ENCODE peak calls at places on chromosomes 13 and 19, in six cellular contexts. M is heart left ventricle, C is uterus, B is HL-60, W is ovary, H is spleen. R is an unnamed sample.

GRCh38 chr13:46304546-46304945 is 82.5 kb downstream of the RUBCNL start:
- DNase-seq in H (no peak), M (no peak), C (no peak), B (no peak), W (no peak), R (no peak)

GRCh38 chr13:27794075-27794691 is 1.9 kb downstream of the GSX1 start:
- DNase-seq in C (no peak), M (no peak), H (no peak), W (no peak), B (no peak), R (no peak)

GRCh38 chr13:42041684-42042035 is 6.8 kb upstream of the DGKH start:
- DNase-seq in H (no peak), C (peak; percentile 51), M (peak; percentile 51), B (peak; percentile 9), W (peak; percentile 43), R (peak; percentile 61)

GRCh38 chr13:53068841-53069520 is 40.4 kb downstream of the OLFM4 start:
- DNase-seq in B (no peak), C (no peak), M (no peak), H (no peak), W (no peak), R (no peak)

GRCh38 chr19:5448374-5448773 is 6.8 kb upstream of the ZNRF4 start:
- DNase-seq in B (no peak), H (no peak), M (no peak), C (no peak), W (no peak), R (no peak)

GRCh38 chr19:15154002-15154612 is 46.7 kb downstream of the NOTCH3 start:
- DNase-seq in M (no peak), B (peak; percentile 55), H (no peak), W (no peak), C (no peak), R (no peak)

GRCh38 chr13:47945738-47946137 is 55.3 kb downstream of the SUCLA2 start:
- DNase-seq in W (no peak), M (no peak), C (no peak), B (no peak), H (no peak), R (no peak)

GRCh38 chr13:33312150-33312908 is 26.8 kb upstream of the STARD13 start:
- DNase-seq in M (no peak), H (no peak), C (no peak), B (no peak), W (no peak), R (no peak)

GRCh38 chr13:110312669-110313031 is 5.6 kb downstream of the COL4A2 start:
- DNase-seq in C (peak; percentile 28), W (no peak), H (no peak), M (peak; percentile 14), B (no peak), R (no peak)

GRCh38 chr13:106036870-106037269 is 498.6 kb downstream of the EFNB2 start:
- DNase-seq in W (no peak), M (no peak), C (no peak), H (no peak), B (no peak), R (no peak)

GRCh38 chr19:12705169-12705568 is 8.7 kb upstream of the FBXW9 start:
- DNase-seq in C (no peak), M (no peak), H (no peak), W (no peak), B (no peak), R (no peak)

GRCh38 chr13:49021953-49022352 is 46.2 kb downstream of the FNDC3A start:
- DNase-seq in C (no peak), W (no peak), B (no peak), H (no peak), M (no peak), R (no peak)

GRCh38 chr19:53981408-53981998 is 9.9 kb upstream of the CACNG6 start:
- DNase-seq in C (no peak), M (no peak), B (no peak), W (no peak), H (no peak), R (no peak)

GRCh38 chr19:46704379-46705076 is 12.4 kb downstream of the PRKD2 start:
- DNase-seq in B (peak; percentile 78), C (peak; percentile 75), H (peak; percentile 95), W (peak; percentile 58), M (peak; percentile 77), R (peak; percentile 29)

GRCh38 chr19:8640402-8641004 is 10.1 kb downstream of the NFILZ start:
- DNase-seq in M (peak; percentile 40), W (no peak), H (peak; percentile 89), B (peak; percentile 98), C (no peak), R (no peak)

GRCh38 chr13:60519496-60519895 is 122.5 kb downstream of the TDRD3 start:
- DNase-seq in H (no peak), C (no peak), B (no peak), W (no peak), M (no peak), R (no peak)

GRCh38 chr19:19356901-19357566 is 36.4 kb downstream of the MAU2 start:
- DNase-seq in W (no peak), C (no peak), M (no peak), H (no peak), B (no peak), R (no peak)

GRCh38 chr19:55216461-55217198 is 7.3 kb upstream of the PTPRH start:
- DNase-seq in B (peak; percentile 85), M (peak; percentile 75), C (peak; percentile 41), H (peak; percentile 86), W (peak; percentile 48), R (peak; percentile 85)

GRCh38 chr19:56840452-56841193 is at the start of the genes PEG3 and ZIM2:
- DNase-seq in H (no peak), W (peak; percentile 94), B (no peak), M (peak; percentile 71), C (peak; percentile 87), R (peak; percentile 93)

GRCh38 chr13:20401958-20402856 is 123.5 kb downstream of the CRYL1 start:
- DNase-seq in W (no peak), H (no peak), B (no peak), C (no peak), M (no peak), R (no peak)

GRCh38 chr13:113272791-113273190 is 24.2 kb upstream of the LAMP1 start:
- DNase-seq in C (no peak), B (peak; percentile 78), W (no peak), M (no peak), H (no peak), R (no peak)

GRCh38 chr13:24625324-24625723 is 54.9 kb upstream of the ATP12A start:
- DNase-seq in C (no peak), M (no peak), H (no peak), B (no peak), W (no peak), R (no peak)

GRCh38 chr19:928471-929259 is 2.8 kb downstream of the ARID3A start:
- DNase-seq in C (peak; percentile 22), M (no peak), H (no peak), W (no peak), B (peak; percentile 52), R (no peak)

GRCh38 chr19:21358768-21359451 is at the start of gene ZNF738:
- DNase-seq in B (peak; percentile 96), W (peak; percentile 88), M (peak; percentile 93), H (peak; percentile 93), C (peak; percentile 92), R (peak; percentile 94)
- TF ChIP-seq CTCF in B (no peak), W (no peak), M (no peak), H (no peak), C (peak; percentile 2), R (no peak)

GRCh38 chr19:50203281-50204080 is at the start of gene MYH14:
- DNase-seq in W (peak; percentile 24), H (peak; percentile 47), C (peak; percentile 30), B (no peak), M (peak; percentile 87), R (peak; percentile 96)
- H3K4me3 ChIP-seq in W (peak within 1 kb of the TSS; percentile 25), H (peak within 1 kb of the TSS; percentile 17), C (peak within 1 kb of the TSS; percentile 13), B (no peak within 1 kb of the TSS), M (peak within 1 kb of the TSS; percentile 77), R (peak within 1 kb of the TSS; percentile 81)

GRCh38 chr13:22238269-22238668 is 567.4 kb downstream of the FGF9 start:
- DNase-seq in M (no peak), W (no peak), B (no peak), C (no peak), H (no peak), R (no peak)
- H3K27ac ChIP-seq in M (no peak overlapping the region), W (no peak overlapping the region), B (no peak overlapping the region), C (no peak overlapping the region), H (no peak overlapping the region), R (no peak overlapping the region)

DNA sequence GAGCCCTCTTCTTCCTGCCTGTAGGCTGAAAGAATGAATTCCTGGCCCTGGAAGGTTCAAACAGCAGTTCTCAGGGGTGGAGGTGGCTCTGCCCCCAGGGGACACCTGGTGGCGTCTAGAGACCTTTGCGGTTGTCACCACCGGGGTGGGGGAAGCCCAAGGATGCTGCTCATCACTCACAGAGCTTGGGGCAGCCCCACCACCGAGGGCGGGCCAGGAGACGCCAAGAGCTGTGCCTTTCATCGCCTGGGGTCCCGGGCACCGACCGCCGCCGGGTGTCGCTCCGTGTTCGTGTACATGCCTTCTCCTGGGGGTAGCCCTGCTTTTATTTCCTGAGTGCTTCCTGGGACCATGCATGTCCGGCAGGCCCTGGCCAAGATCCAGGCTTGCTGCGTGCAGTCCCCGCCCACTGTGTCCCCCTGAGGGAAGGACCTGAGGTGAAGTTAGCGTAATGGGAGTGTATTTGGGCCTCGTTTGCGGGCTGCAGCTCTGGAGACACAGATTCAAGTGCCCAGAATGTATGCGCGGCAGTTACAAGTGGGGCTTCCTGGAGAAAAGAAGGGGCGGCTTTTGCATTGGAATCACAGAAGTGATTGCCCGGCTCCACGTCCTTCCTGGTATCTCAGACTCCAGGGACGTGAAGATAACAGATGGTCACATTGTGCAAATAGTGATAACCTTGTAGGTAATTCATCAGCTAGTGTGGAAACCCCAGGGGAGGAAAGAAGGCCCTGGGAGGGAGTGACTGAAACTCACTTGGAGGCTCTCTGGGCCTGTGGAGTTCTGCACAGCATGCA is 7.8 kb downstream of the DOT1L start:
- DNase-seq in W (no peak), C (no peak), B (no peak), H (peak; percentile 94), M (peak; percentile 56), R (no peak)
- TF ChIP-seq CTCF in W (no peak), C (no peak), B (no peak), H (no peak), M (peak; percentile 43), R (no peak)